ENCODE peak calls at places on chromosomes 13 and 19, in six cellular contexts. One of them, this sample, is unnamed.

GRCh38 chr13:40187836-40188591 is 478.4 kb downstream of the FOXO1 start:
- DNase-seq in activated effector memory CD4-positive, alpha-beta T cell treated with Interleukin-2 at 50 U/mL for 16 hours: peak; percentile 46
- DNase-seq in body of pancreas: no peak
- DNase-seq in stimulated activated CD8-positive, alpha-beta memory T cell treated with anti-CD3 and anti-CD28 coated beads, Interleukin-15, amount 100 ng/mL, for 1 hour: no peak
- DNase-seq in tibial nerve: no peak
- DNase-seq in activated B cell treated with CpG ODN at 0.5 μM for 24 hours: no peak
- DNase-seq in this sample: no peak

GRCh38 chr19:4916292-4917082 is 7.2 kb downstream of the UHRF1 start:
- DNase-seq in activated effector memory CD4-positive, alpha-beta T cell treated with Interleukin-2 at 50 U/mL for 16 hours: peak; percentile 39
- DNase-seq in body of pancreas: no peak
- DNase-seq in stimulated activated CD8-positive, alpha-beta memory T cell treated with anti-CD3 and anti-CD28 coated beads, Interleukin-15, amount 100 ng/mL, for 1 hour: peak; percentile 30
- DNase-seq in tibial nerve: no peak
- DNase-seq in activated B cell treated with CpG ODN at 0.5 μM for 24 hours: peak; percentile 55
- DNase-seq in this sample: peak; percentile 67

GRCh38 chr13:40152145-40152544 is 496.7 kb downstream of the COG6 start:
- DNase-seq in activated effector memory CD4-positive, alpha-beta T cell treated with Interleukin-2 at 50 U/mL for 16 hours: no peak
- DNase-seq in body of pancreas: peak; percentile 46
- DNase-seq in stimulated activated CD8-positive, alpha-beta memory T cell treated with anti-CD3 and anti-CD28 coated beads, Interleukin-15, amount 100 ng/mL, for 1 hour: no peak
- DNase-seq in tibial nerve: no peak
- DNase-seq in activated B cell treated with CpG ODN at 0.5 μM for 24 hours: no peak
- DNase-seq in this sample: no peak

GRCh38 chr13:27797228-27797624 is 4.9 kb downstream of the GSX1 start:
- DNase-seq in activated effector memory CD4-positive, alpha-beta T cell treated with Interleukin-2 at 50 U/mL for 16 hours: no peak
- DNase-seq in body of pancreas: no peak
- DNase-seq in stimulated activated CD8-positive, alpha-beta memory T cell treated with anti-CD3 and anti-CD28 coated beads, Interleukin-15, amount 100 ng/mL, for 1 hour: no peak
- DNase-seq in tibial nerve: no peak
- DNase-seq in activated B cell treated with CpG ODN at 0.5 μM for 24 hours: no peak
- DNase-seq in this sample: no peak

GRCh38 chr13:85828094-85828684 is 29.0 kb upstream of the SLITRK6 start:
- DNase-seq in activated effector memory CD4-positive, alpha-beta T cell treated with Interleukin-2 at 50 U/mL for 16 hours: no peak
- DNase-seq in body of pancreas: no peak
- DNase-seq in stimulated activated CD8-positive, alpha-beta memory T cell treated with anti-CD3 and anti-CD28 coated beads, Interleukin-15, amount 100 ng/mL, for 1 hour: no peak
- DNase-seq in tibial nerve: no peak
- DNase-seq in activated B cell treated with CpG ODN at 0.5 μM for 24 hours: no peak
- DNase-seq in this sample: no peak

GRCh38 chr13:21837841-21838551 is 167.1 kb downstream of the FGF9 start:
- DNase-seq in activated effector memory CD4-positive, alpha-beta T cell treated with Interleukin-2 at 50 U/mL for 16 hours: no peak
- DNase-seq in body of pancreas: no peak
- DNase-seq in stimulated activated CD8-positive, alpha-beta memory T cell treated with anti-CD3 and anti-CD28 coated beads, Interleukin-15, amount 100 ng/mL, for 1 hour: no peak
- DNase-seq in tibial nerve: no peak
- DNase-seq in activated B cell treated with CpG ODN at 0.5 μM for 24 hours: no peak
- DNase-seq in this sample: no peak

GRCh38 chr13:46184277-46184699 is 2.3 kb upstream of the LCP1 start:
- DNase-seq in activated effector memory CD4-positive, alpha-beta T cell treated with Interleukin-2 at 50 U/mL for 16 hours: peak; percentile 65
- DNase-seq in body of pancreas: no peak
- DNase-seq in stimulated activated CD8-positive, alpha-beta memory T cell treated with anti-CD3 and anti-CD28 coated beads, Interleukin-15, amount 100 ng/mL, for 1 hour: peak; percentile 66
- DNase-seq in tibial nerve: peak; percentile 55
- DNase-seq in activated B cell treated with CpG ODN at 0.5 μM for 24 hours: peak; percentile 61
- DNase-seq in this sample: peak; percentile 81

GRCh38 chr19:9792191-9793050 is 23.9 kb upstream of the ZNF846 start:
- DNase-seq in activated effector memory CD4-positive, alpha-beta T cell treated with Interleukin-2 at 50 U/mL for 16 hours: peak; percentile 87
- DNase-seq in body of pancreas: peak; percentile 88
- DNase-seq in stimulated activated CD8-positive, alpha-beta memory T cell treated with anti-CD3 and anti-CD28 coated beads, Interleukin-15, amount 100 ng/mL, for 1 hour: peak; percentile 89
- DNase-seq in tibial nerve: peak; percentile 97
- DNase-seq in activated B cell treated with CpG ODN at 0.5 μM for 24 hours: peak; percentile 83
- DNase-seq in this sample: peak; percentile 92

GRCh38 chr13:78060966-78061365 is 142.3 kb upstream of the EDNRB start:
- DNase-seq in activated effector memory CD4-positive, alpha-beta T cell treated with Interleukin-2 at 50 U/mL for 16 hours: no peak
- DNase-seq in body of pancreas: no peak
- DNase-seq in stimulated activated CD8-positive, alpha-beta memory T cell treated with anti-CD3 and anti-CD28 coated beads, Interleukin-15, amount 100 ng/mL, for 1 hour: no peak
- DNase-seq in tibial nerve: no peak
- DNase-seq in activated B cell treated with CpG ODN at 0.5 μM for 24 hours: no peak
- DNase-seq in this sample: no peak

GRCh38 chr19:35266904-35267817 is 1.6 kb upstream of the USF2 start:
- DNase-seq in activated effector memory CD4-positive, alpha-beta T cell treated with Interleukin-2 at 50 U/mL for 16 hours: no peak
- DNase-seq in body of pancreas: peak; percentile 53
- DNase-seq in stimulated activated CD8-positive, alpha-beta memory T cell treated with anti-CD3 and anti-CD28 coated beads, Interleukin-15, amount 100 ng/mL, for 1 hour: no peak
- DNase-seq in tibial nerve: peak; percentile 40
- DNase-seq in activated B cell treated with CpG ODN at 0.5 μM for 24 hours: peak; percentile 57
- DNase-seq in this sample: no peak